ENCODE peak calls at places on chromosomes 6 and 20, in six cellular contexts. O is HepG2, K is SK-N-SH, J is H1, V is K562, S is GM12878. T is an unnamed sample.

GRCh38 chr6:34601706-34602105 is 45.6 kb upstream of the SPDEF start:
- DNase-seq in O (no peak), K (no peak), J (no peak), V (no peak), S (no peak), T (no peak)

GRCh38 chr20:56171087-56172012 is 77.2 kb upstream of the MC3R start:
- DNase-seq in O (peak), K (peak), J (no peak), V (no peak), S (no peak), T (no peak)

GRCh38 chr6:90849686-90850085 is 262.8 kb upstream of the MAP3K7 start:
- DNase-seq in O (no peak), K (no peak), J (no peak), V (no peak), S (no peak), T (no peak)

GRCh38 chr6:122779672-122780066 is at the start of gene FABP7:
- DNase-seq in O (no peak), K (no peak), J (no peak), V (no peak), S (no peak), T (no peak)

GRCh38 chr20:16490696-16491095 is 82.6 kb downstream of the KIF16B start:
- DNase-seq in O (no peak), K (no peak), J (no peak), V (no peak), S (no peak), T (no peak)

GRCh38 chr20:32461836-32462600 is 103.9 kb downstream of the ASXL1 start:
- DNase-seq in O (no peak), K (no peak), J (no peak), V (no peak), S (no peak), T (no peak)

GRCh38 chr6:12875061-12875460 is 158.5 kb downstream of the PHACTR1 start:
- DNase-seq in O (no peak), K (no peak), J (no peak), V (no peak), S (no peak), T (no peak)

GRCh38 chr20:43304598-43304997 is 114.9 kb upstream of the PTPRT start:
- DNase-seq in O (no peak), K (no peak), J (no peak), V (no peak), S (no peak), T (no peak)

GRCh38 chr6:169939554-169940164 is 188.2 kb downstream of the ERMARD start:
- DNase-seq in O (no peak), K (no peak), J (no peak), V (no peak), S (no peak), T (no peak)

GRCh38 chr6:72382602-72383529 is 239.0 kb upstream of the KCNQ5 start:
- DNase-seq in O (no peak), K (no peak), J (no peak), V (no peak), S (peak), T (no peak)

GRCh38 chr6:72390548-72390947 is 231.3 kb upstream of the KCNQ5 start:
- DNase-seq in O (no peak), K (no peak), J (no peak), V (no peak), S (no peak), T (no peak)

DNA sequence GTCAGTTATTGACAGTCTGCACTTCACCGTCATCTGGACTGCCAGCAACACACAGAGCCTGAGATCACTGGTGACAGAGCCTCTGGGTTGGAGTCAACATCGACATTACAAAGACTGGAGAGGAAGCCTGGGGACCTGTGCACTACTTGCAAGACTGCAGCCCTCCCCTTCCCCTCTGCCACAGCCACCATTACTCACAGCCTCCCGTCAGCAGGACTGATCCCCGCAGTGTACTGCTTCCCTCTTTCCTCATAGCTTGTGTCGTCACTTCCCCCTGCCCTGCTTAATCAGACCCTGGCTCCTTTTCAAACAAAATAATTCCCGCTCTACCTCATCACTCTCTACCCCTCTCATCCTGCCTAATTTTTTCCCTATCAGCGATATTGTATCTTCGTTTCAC is 235.5 kb upstream of the KCNQ5 start:
- DNase-seq in O (no peak), K (no peak), J (no peak), V (peak), S (no peak), T (peak)
- TF ChIP-seq GABPA in O (no peak), K (no peak), J (no peak), V (peak), S (no peak), T (peak)

DNA sequence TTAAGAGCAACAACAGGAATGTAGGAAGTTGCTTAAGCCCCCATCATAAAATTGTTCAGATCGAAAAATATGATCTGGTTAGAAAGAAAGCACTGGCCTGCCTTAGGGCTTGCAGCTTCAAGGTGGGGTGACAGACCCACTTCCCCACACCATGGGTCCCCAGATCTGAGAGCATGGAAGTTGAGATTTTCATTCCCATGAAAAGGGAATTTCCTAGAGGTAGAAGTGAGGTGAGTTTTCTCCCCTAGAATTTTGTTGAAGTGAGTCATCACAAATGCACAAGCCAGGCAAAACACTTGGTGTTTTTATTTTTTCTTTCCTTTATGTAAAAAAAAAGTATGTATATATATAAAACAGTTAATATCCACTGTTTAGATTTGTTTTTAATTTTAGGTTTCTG is 213.6 kb upstream of the SUPT3H start:
- DNase-seq in O (no peak), K (no peak), J (peak), V (no peak), S (no peak), T (no peak)
- TF ChIP-seq GABPA in O (no peak), K (no peak), J (no peak), V (no peak), S (no peak), T (no peak)

DNA sequence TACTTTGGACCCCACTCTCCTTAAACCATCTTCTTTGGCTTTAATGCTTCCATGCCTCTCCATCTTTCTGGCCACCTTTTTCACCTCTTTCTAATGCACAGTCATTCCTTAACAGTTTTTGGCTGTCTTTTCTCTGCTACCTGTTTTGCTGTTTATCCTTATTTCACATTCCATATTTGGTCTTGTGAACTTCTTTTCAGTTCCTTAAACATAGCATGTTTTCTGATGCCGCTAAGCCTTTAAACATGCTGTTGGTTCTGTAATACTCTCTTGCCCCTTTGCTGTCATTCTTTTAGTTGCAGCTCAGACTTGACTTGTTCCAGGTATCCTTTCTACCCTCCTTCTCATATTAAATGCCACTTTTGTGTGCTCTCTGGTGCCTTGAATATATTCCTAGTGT is 35.8 kb downstream of the TOP1 start:
- DNase-seq in O (no peak), K (no peak), J (no peak), V (no peak), S (peak), T (no peak)
- TF ChIP-seq GABPA in O (no peak), K (no peak), J (no peak), V (no peak), S (no peak), T (no peak)

GRCh38 chr20:37914672-37915433 is 11.9 kb downstream of the VSTM2L start:
- DNase-seq in O (peak), K (peak), J (peak), V (no peak), S (no peak), T (no peak)
- TF ChIP-seq GABPA in O (no peak), K (no peak), J (no peak), V (no peak), S (no peak), T (no peak)

DNA sequence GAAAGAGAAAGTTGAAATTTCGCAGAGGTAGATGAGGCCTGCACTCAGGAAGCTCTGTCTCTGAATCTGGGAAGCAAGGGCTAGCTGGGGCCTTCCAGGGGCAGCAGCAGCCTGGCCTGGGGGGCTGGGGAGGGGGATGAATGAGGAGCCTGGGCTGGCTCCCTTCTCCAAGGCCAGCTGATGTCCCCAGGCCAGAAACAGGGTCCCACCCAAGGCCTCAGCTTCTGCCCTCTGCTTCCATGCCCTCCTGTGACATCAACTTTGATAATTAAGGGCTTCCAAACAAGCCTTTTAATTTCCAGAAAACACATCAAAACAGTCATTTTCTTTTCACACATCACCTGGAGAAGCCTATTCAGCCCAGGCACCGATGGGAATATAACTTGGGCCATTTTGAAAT is 15.4 kb downstream of the TFAP2A start:
- DNase-seq in O (no peak), K (no peak), J (no peak), V (no peak), S (no peak), T (no peak)
- TF ChIP-seq GABPA in O (no peak), K (no peak), J (no peak), V (no peak), S (no peak), T (no peak)

GRCh38 chr6:36912583-36912982 is 26.8 kb downstream of the C6orf89 start:
- DNase-seq in O (no peak), K (no peak), J (no peak), V (no peak), S (peak), T (no peak)
- TF ChIP-seq GABPA in O (no peak), K (no peak), J (no peak), V (no peak), S (no peak), T (no peak)

GRCh38 chr6:42086665-42087050 is 36.3 kb downstream of the TAF8 start:
- DNase-seq in O (no peak), K (no peak), J (no peak), V (no peak), S (no peak), T (no peak)

GRCh38 chr6:42086046-42086664 is 35.8 kb downstream of the TAF8 start:
- DNase-seq in O (no peak), K (no peak), J (no peak), V (peak), S (no peak), T (no peak)

GRCh38 chr6:42088101-42088591 is 37.8 kb downstream of the TAF8 start:
- DNase-seq in O (no peak), K (no peak), J (no peak), V (peak), S (no peak), T (no peak)

GRCh38 chr6:42083530-42083929 is 33.2 kb downstream of the TAF8 start:
- DNase-seq in O (no peak), K (no peak), J (no peak), V (no peak), S (no peak), T (no peak)

DNA sequence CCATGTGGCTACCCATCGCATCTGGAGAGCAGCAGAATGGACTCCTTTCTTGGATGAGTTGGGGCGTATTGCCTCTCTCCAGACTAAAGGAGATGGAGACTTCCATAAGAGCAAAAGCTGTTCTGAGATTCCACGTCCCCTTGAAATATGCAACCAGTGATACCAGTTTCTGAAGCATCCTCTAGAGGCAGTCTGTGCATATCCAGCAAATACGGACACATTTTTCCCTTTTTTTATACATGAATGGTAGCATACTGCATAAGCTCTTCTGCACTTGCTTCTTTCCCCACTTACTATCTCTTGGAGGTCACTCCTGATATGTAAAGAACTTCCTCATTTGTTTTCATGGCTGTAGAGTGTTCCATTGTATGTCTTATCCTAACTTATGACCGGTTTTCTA is 34.6 kb downstream of the TAF8 start:
- DNase-seq in O (no peak), K (no peak), J (no peak), V (peak), S (no peak), T (no peak)
- TF ChIP-seq GABPA in O (no peak), K (no peak), J (no peak), V (no peak), S (no peak), T (no peak)

T was measured in HL-60.